ENCODE peak calls at places on chromosome 10, in ten cellular contexts. N is psoas muscle; U is CD4-positive, CD25-positive, alpha-beta regulatory T cell; S is body of pancreas; I is transverse colon; T is gastrocnemius medialis; M is right atrium auricular region; J is CD8-positive, alpha-beta T cell; O is ovary; B is AG04450. D is an unnamed sample.

GRCh38 chr10:3427846-3428442 is 255.4 kb upstream of the PITRM1 start:
- DNase-seq in J (no peak), M (peak; percentile 54), O (no peak), B (no peak), N (peak; percentile 75), U (no peak), S (no peak), I (no peak), T (peak; percentile 44), D (peak; percentile 69)

GRCh38 chr10:3958472-3958996 is 173.5 kb upstream of the KLF6 start:
- DNase-seq in J (no peak), B (no peak), M (no peak), I (no peak), U (no peak), S (no peak), T (no peak), N (no peak), O (no peak), D (no peak)

GRCh38 chr10:43308986-43309385 is 42.1 kb upstream of the RASGEF1A start:
- DNase-seq in T (no peak), M (peak; percentile 84), I (no peak), O (peak; percentile 41), U (no peak), J (no peak), N (no peak), B (no peak), S (peak; percentile 31), D (peak; percentile 64)

GRCh38 chr10:6035926-6036575 is 26.1 kb downstream of the IL2RA start:
- DNase-seq in J (no peak), S (no peak), O (no peak), M (no peak), U (no peak), T (no peak), I (no peak), B (no peak), N (no peak), D (no peak)

GRCh38 chr10:74705361-74705980 is 120.9 kb upstream of the KAT6B start:
- DNase-seq in I (no peak), M (no peak), J (no peak), U (no peak), T (no peak), S (no peak), O (no peak), B (no peak), N (no peak), D (no peak)

GRCh38 chr10:33116293-33116697 is 158.3 kb upstream of the ITGB1 start:
- DNase-seq in O (peak; percentile 47), S (peak; percentile 22), M (no peak), U (peak; percentile 38), N (no peak), I (no peak), T (no peak), B (no peak), J (no peak), D (no peak)

GRCh38 chr10:31769564-31769963 is 159.1 kb downstream of the ARHGAP12 start:
- DNase-seq in J (no peak), S (no peak), O (no peak), M (no peak), N (no peak), U (no peak), T (no peak), B (no peak), I (no peak), D (no peak)

GRCh38 chr10:12337407-12337806 is 11.9 kb upstream of the CAMK1D start:
- DNase-seq in B (no peak), M (no peak), N (no peak), J (no peak), T (no peak), U (no peak), S (no peak), O (no peak), I (no peak), D (no peak)

GRCh38 chr10:30081182-30081581 is 21.8 kb upstream of the JCAD start:
- DNase-seq in B (no peak), U (no peak), O (no peak), M (no peak), S (no peak), N (no peak), J (no peak), T (no peak), I (no peak), D (no peak)

GRCh38 chr10:38054361-38054797 is 39.8 kb upstream of the ZNF37A start:
- DNase-seq in N (no peak), T (no peak), S (no peak), J (no peak), U (no peak), O (no peak), B (peak; percentile 62), I (no peak), M (no peak), D (no peak)

DNA sequence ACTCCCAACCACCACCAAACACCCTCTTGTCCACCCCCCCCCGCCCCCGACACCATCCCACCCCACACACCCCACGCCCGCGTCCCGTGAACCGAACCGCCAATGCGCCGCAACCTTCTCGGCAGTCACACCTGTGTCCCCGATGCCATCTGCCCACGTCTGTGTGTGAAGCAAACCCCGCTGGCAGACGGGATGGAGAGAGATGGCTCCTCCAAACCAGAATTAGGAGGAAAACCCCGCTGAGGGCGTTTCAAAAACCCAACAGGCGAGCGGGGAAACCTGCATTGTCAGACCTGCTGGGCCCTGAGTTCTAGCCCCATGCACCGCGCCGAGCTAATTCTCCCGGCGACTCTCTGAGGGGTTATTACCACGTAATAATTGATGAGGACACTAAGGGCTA is 28.6 kb upstream of the KCNK18 start:
- DNase-seq in S (no peak), I (no peak), O (no peak), T (no peak), M (no peak), U (no peak), J (no peak), B (no peak), N (no peak), D (no peak)
- H3K4me3 ChIP-seq in S (no peak overlapping the region), I (no peak overlapping the region), O (no peak overlapping the region), T (no peak overlapping the region), M (no peak overlapping the region), U (no peak overlapping the region), J (no peak overlapping the region), B (no peak overlapping the region), N (no peak overlapping the region), D (no peak overlapping the region)

GRCh38 chr10:107517811-107518210 is 353.3 kb upstream of the SORCS1 start:
- DNase-seq in I (no peak), U (no peak), B (no peak), O (no peak), S (no peak), T (no peak), M (no peak), J (no peak), N (no peak), D (no peak)

GRCh38 chr10:107520348-107520747 is 355.8 kb upstream of the SORCS1 start:
- DNase-seq in I (no peak), S (no peak), J (no peak), M (no peak), N (no peak), O (no peak), T (no peak), B (no peak), U (no peak), D (no peak)

GRCh38 chr10:107516349-107516748 is 351.8 kb upstream of the SORCS1 start:
- DNase-seq in M (no peak), N (no peak), J (no peak), O (no peak), I (no peak), B (no peak), S (no peak), T (no peak), U (no peak), D (no peak)
- H3K9me3 ChIP-seq in M (no peaks in the 10 kb centered on the region), N (no peaks in the 10 kb centered on the region), J (no peaks in the 10 kb centered on the region), O (no peaks in the 10 kb centered on the region), I (no peaks in the 10 kb centered on the region), B (peaks cover 6% of the 10 kb centered on the region), S (no peaks in the 10 kb centered on the region), T (no peaks in the 10 kb centered on the region), U (peaks cover 4% of the 10 kb centered on the region), D (no peaks in the 10 kb centered on the region)

GRCh38 chr10:128030498-128031072 is 95.6 kb downstream of the MKI67 start:
- DNase-seq in M (no peak), I (no peak), T (no peak), B (no peak), N (no peak), U (no peak), O (no peak), J (no peak), S (peak; percentile 8), D (no peak)
- H3K27ac ChIP-seq in M (no peak overlapping the region), I (no peak overlapping the region), T (no peak overlapping the region), B (no peak overlapping the region), N (no peak overlapping the region), U (no peak overlapping the region), O (no peak overlapping the region), J (no peak overlapping the region), S (no peak overlapping the region), D (no peak overlapping the region)

GRCh38 chr10:104259456-104259855 is 4.8 kb downstream of the GSTO1 start:
- DNase-seq in B (no peak), O (no peak), S (no peak), J (no peak), I (no peak), U (no peak), M (no peak), N (no peak), T (no peak), D (no peak)

GRCh38 chr10:104260775-104261115 is 6.1 kb downstream of the GSTO1 start:
- DNase-seq in I (no peak), S (no peak), J (no peak), U (no peak), T (no peak), N (no peak), B (no peak), O (no peak), M (no peak), D (no peak)

GRCh38 chr10:104258209-104258608 is 3.5 kb downstream of the GSTO1 start:
- DNase-seq in J (no peak), M (no peak), B (no peak), I (no peak), N (no peak), U (no peak), S (no peak), T (no peak), O (no peak), D (no peak)

GRCh38 chr10:104262055-104262454 is 6.9 kb upstream of the GSTO2 start:
- DNase-seq in J (no peak), O (no peak), M (no peak), S (no peak), I (no peak), T (no peak), U (no peak), N (no peak), B (no peak), D (no peak)

DNA sequence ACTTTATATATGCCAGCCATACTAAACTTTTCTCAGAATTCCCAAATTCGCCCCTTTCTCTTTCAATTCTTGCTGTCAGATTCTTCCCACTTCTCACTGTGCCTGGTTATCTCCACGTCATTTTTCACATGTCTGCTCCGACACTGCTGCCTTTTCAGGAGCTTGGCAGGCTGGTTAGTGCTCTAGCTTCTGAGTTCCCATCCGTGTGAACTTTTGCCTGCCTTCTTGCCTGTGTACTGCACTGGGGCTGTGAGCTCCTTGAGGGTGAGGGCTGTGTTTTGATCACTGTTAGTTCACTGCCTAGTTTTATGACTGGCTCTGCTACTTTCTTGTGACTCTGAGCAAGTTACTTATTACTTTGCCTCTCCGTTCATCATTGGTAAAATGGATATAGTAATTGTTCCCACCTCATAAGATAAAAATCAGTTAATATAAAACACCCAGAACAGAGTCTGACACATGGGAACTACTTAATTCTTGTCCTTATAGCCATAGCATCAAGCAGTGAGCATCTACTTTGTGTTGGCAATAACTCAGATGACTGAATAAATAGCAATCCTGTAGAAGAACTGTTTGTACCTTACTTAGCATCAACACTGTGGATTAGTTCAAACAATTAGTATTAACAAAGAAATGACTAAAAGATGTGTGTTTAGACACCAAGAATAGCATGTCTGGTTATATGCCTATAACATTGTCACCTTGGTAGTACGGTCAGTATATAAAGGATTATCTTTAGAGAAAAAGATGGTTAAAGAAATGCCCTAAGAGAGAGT is 5.5 kb downstream of the GSTO1 start:
- DNase-seq in N (no peak), B (no peak), O (no peak), J (no peak), S (no peak), M (no peak), U (no peak), I (no peak), T (no peak), D (no peak)
- H3K4me3 ChIP-seq in N (no peak overlapping the region), B (no peak overlapping the region), O (no peak overlapping the region), J (no peak overlapping the region), S (no peak overlapping the region), M (no peak overlapping the region), U (peak overlapping the region; percentile 35), I (no peak overlapping the region), T (no peak overlapping the region), D (no peak overlapping the region)